ENCODE peak calls at places on chromosomes 4 and X, in seven cellular contexts. U is uterus, M is gastrocnemius medialis, S is A549, B is GM12878, Q is suprapubic skin, P is ovary. K is an unnamed sample.

GRCh38 chr4:6460876-6461275 is 11.5 kb downstream of the PPP2R2C start:
- DNase-seq in U (no peak), M (no peak), S (no peak), B (no peak), Q (peak; percentile 56), P (peak; percentile 0), K (no peak)

GRCh38 chrX:109393859-109394258 is 88.0 kb downstream of the GUCY2F start:
- DNase-seq in U (no peak), M (no peak), S (no peak), B (no peak), Q (no peak), P (no peak), K (no peak)

GRCh38 chr4:54499308-54500074 is 158.3 kb upstream of the KIT start:
- DNase-seq in U (no peak), M (no peak), S (no peak), B (no peak), Q (no peak), P (no peak), K (no peak)

GRCh38 chr4:183223046-183223445 is 97.0 kb downstream of the CLDN22 start:
- DNase-seq in U (no peak), M (no peak), S (no peak), B (no peak), Q (no peak), P (no peak), K (no peak)

GRCh38 chr4:113901994-113902787 is 77.3 kb downstream of the ARSJ start:
- DNase-seq in U (no peak), M (no peak), S (no peak), B (no peak), Q (no peak), P (no peak), K (no peak)

GRCh38 chrX:68669872-68670271 is 22.4 kb downstream of the STARD8 start:
- DNase-seq in U (no peak), M (no peak), S (no peak), B (no peak), Q (no peak), P (no peak), K (no peak)

GRCh38 chrX:17736478-17736855 is 826 bp upstream of the SCML1 start:
- DNase-seq in U (no peak), M (no peak), S (no peak), B (no peak), Q (no peak), P (no peak), K (no peak)

GRCh38 chrX:107706309-107706708 is 69.3 kb downstream of the TSC22D3 start:
- DNase-seq in U (no peak), M (no peak), S (no peak), B (no peak), Q (no peak), P (peak; percentile 8), K (no peak)

GRCh38 chrX:42678133-42678532 is 99.8 kb downstream of the PPP1R2C start:
- DNase-seq in U (no peak), M (no peak), S (no peak), B (no peak), Q (no peak), P (no peak), K (no peak)

GRCh38 chr4:13700196-13701140 is 72.9 kb upstream of the BOD1L1 start:
- DNase-seq in U (no peak), M (no peak), S (no peak), B (no peak), Q (no peak), P (no peak), K (no peak)

GRCh38 chr4:152229782-152230289 is 306.1 kb downstream of the FBXW7 start:
- DNase-seq in U (no peak), M (no peak), S (no peak), B (no peak), Q (no peak), P (no peak), K (no peak)

GRCh38 chr4:48944252-48944651 is 37.7 kb upstream of the OCIAD2 start:
- DNase-seq in U (no peak), M (no peak), S (peak; percentile 15), B (no peak), Q (no peak), P (no peak), K (no peak)

GRCh38 chr4:165700855-165701254 is 172.2 kb upstream of the TLL1 start:
- DNase-seq in U (no peak), M (no peak), S (no peak), B (no peak), Q (no peak), P (no peak), K (no peak)

GRCh38 chr4:26916195-26916594 is 55.6 kb downstream of the STIM2 start:
- DNase-seq in U (no peak), M (no peak), S (no peak), B (no peak), Q (no peak), P (no peak), K (no peak)

GRCh38 chr4:173436149-173436579 is 37.2 kb upstream of the SCRG1 start:
- DNase-seq in U (no peak), M (no peak), S (no peak), B (no peak), Q (no peak), P (no peak), K (no peak)

GRCh38 chr4:3463556-3464348 is 646 bp downstream of the DOK7 start:
- DNase-seq in U (no peak), M (no peak), S (no peak), B (no peak), Q (no peak), P (no peak), K (no peak)

GRCh38 chr4:7828926-7829325 is 110.7 kb downstream of the AFAP1 start:
- DNase-seq in U (no peak), M (no peak), S (no peak), B (no peak), Q (no peak), P (no peak), K (no peak)

GRCh38 chrX:153873282-153874090 is 12.5 kb downstream of the L1CAM start:
- DNase-seq in U (no peak), M (no peak), S (no peak), B (no peak), Q (no peak), P (no peak), K (no peak)

GRCh38 chrX:47619486-47620302 is at the start of gene SYN1:
- DNase-seq in U (peak; percentile 79), M (peak; percentile 52), S (peak; percentile 64), B (no peak), Q (peak; percentile 82), P (peak; percentile 84), K (no peak)

GRCh38 chr4:2042207-2042946 is 16.8 kb upstream of the NAT8L start:
- DNase-seq in U (no peak), M (no peak), S (no peak), B (no peak), Q (peak; percentile 67), P (no peak), K (no peak)

GRCh38 chr4:4595252-4595651 is 53.4 kb upstream of the STX18 start:
- DNase-seq in U (no peak), M (no peak), S (no peak), B (no peak), Q (no peak), P (no peak), K (no peak)

GRCh38 chr4:155179216-155179615 is 29.2 kb upstream of the NPY2R start:
- DNase-seq in U (no peak), M (no peak), S (no peak), B (no peak), Q (no peak), P (no peak), K (no peak)

GRCh38 chr4:77045490-77045889 is 30.3 kb downstream of the CCNI start:
- DNase-seq in U (no peak), M (no peak), S (no peak), B (no peak), Q (no peak), P (no peak), K (no peak)

GRCh38 chr4:154604696-154605200 is 7.7 kb downstream of the FGG start:
- DNase-seq in U (no peak), M (no peak), S (no peak), B (no peak), Q (no peak), P (no peak), K (no peak)

GRCh38 chrX:100994352-100995281 is 25.1 kb downstream of the ARL13A start:
- DNase-seq in U (no peak), M (peak; percentile 24), S (peak; percentile 48), B (peak; percentile 8), Q (no peak), P (no peak), K (no peak)

GRCh38 chrX:39822133-39822748 is 275.5 kb downstream of the BCOR start:
- DNase-seq in U (no peak), M (no peak), S (no peak), B (no peak), Q (no peak), P (no peak), K (no peak)
- H3K4me3 ChIP-seq in U (no peak overlapping the region), M (no peak overlapping the region), S (no peak overlapping the region), B (no peak overlapping the region), Q (no peak overlapping the region), P (no peak overlapping the region), K (no peak overlapping the region)

DNA sequence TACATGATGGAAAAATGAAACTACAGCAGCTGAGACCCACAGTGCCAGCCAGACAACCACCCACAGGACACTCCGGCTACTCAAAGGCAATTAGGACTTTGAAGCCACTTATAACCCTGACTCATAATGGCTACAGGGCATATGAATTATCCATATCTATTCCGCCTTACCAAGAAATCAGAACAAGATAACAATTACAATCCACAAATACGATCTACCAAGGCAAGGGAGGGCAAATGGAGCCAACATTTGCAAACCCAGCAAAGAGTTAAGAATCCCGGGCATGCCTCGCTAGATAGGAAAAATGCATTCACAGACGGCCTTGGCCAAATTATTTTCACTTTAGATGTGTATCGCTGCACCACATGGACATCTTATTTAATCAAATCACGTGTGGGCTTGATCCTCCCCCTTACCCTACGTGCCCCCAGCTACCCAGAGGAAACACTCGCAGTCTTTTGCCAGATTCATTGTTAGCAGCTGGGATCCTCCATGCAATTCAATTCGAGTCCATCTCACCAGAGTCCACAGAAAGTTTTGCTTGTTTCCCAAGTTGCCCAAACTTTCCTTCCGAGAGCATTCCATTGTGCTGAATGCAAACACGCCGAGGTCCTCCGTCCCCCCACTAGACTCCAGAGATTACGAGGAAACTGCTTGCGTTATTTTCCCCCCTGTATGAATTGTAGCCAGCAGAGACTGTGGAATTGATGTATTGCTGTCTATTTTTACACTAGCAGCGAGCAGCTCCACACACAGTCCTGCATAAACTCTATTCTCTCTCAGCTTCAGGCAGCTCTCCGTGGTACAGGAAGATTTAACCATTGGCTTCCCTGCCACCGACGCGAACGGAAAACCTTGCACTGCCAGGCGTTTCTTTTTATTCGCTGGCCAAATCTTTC is 1.2 kb downstream of the PPARGC1A start:
- DNase-seq in U (peak; percentile 16), M (peak; percentile 74), S (no peak), B (no peak), Q (no peak), P (no peak), K (no peak)
- TF ChIP-seq POLR2A in U (no peak), M (peak; percentile 78), S (no peak), B (no peak), Q (no peak), P (no peak), K (no peak)

GRCh38 chrX:150364347-150365050 is 1.4 kb downstream of the MAMLD1 start:
- DNase-seq in U (no peak), M (no peak), S (no peak), B (no peak), Q (no peak), P (peak; percentile 43), K (no peak)
- H3K27ac ChIP-seq in U (peak overlapping the region; percentile 92), M (peak overlapping the region; percentile 89), S (peak overlapping the region; percentile 90), B (no peak overlapping the region), Q (peak overlapping the region; percentile 84), P (peak overlapping the region; percentile 88), K (peak overlapping the region; percentile 86)

GRCh38 chr4:142607976-142608375 is 238.1 kb downstream of the INPP4B start:
- DNase-seq in U (no peak), M (no peak), S (no peak), B (no peak), Q (no peak), P (no peak), K (no peak)
- H3K4me3 ChIP-seq in U (no peak overlapping the region), M (no peak overlapping the region), S (no peak overlapping the region), B (no peak overlapping the region), Q (no peak overlapping the region), P (no peak overlapping the region), K (no peak overlapping the region)